ENCODE peak calls at places on chromosomes 6 and 20, in five cellular contexts. One of them, this sample, is unnamed.

GRCh38 chr6:127483399-127484055 is 24.3 kb upstream of the KIAA0408 start:
- DNase-seq in ovary: no peak
- DNase-seq in MM.1S: peak; percentile 47
- DNase-seq in suprapubic skin: no peak
- DNase-seq in tibial artery: no peak
- DNase-seq in this sample: no peak

GRCh38 chr6:118551673-118552063 is 3.6 kb downstream of the PLN start:
- DNase-seq in ovary: no peak
- DNase-seq in MM.1S: no peak
- DNase-seq in suprapubic skin: no peak
- DNase-seq in tibial artery: no peak
- DNase-seq in this sample: no peak

GRCh38 chr20:1299522-1299921 is 29.4 kb downstream of the SDCBP2 start:
- DNase-seq in ovary: no peak
- DNase-seq in MM.1S: peak; percentile 40
- DNase-seq in suprapubic skin: no peak
- DNase-seq in tibial artery: no peak
- DNase-seq in this sample: no peak

GRCh38 chr6:85449818-85450577 is at the start of gene NT5E:
- DNase-seq in ovary: peak; percentile 82
- DNase-seq in MM.1S: peak; percentile 86
- DNase-seq in suprapubic skin: peak; percentile 90
- DNase-seq in tibial artery: peak; percentile 83
- DNase-seq in this sample: peak; percentile 87

GRCh38 chr20:58378704-58379103 is 10.3 kb upstream of the VAPB start:
- DNase-seq in ovary: no peak
- DNase-seq in MM.1S: no peak
- DNase-seq in suprapubic skin: no peak
- DNase-seq in tibial artery: no peak
- DNase-seq in this sample: no peak

GRCh38 chr6:113301651-113302050 is 555.5 kb upstream of the MARCKS start:
- DNase-seq in ovary: no peak
- DNase-seq in MM.1S: no peak
- DNase-seq in suprapubic skin: no peak
- DNase-seq in tibial artery: no peak
- DNase-seq in this sample: no peak

GRCh38 chr20:11608736-11609135 is 309.0 kb upstream of the BTBD3 start:
- DNase-seq in ovary: no peak
- DNase-seq in MM.1S: no peak
- DNase-seq in suprapubic skin: no peak
- DNase-seq in tibial artery: no peak
- DNase-seq in this sample: no peak

GRCh38 chr20:48128436-48128835 is 343.2 kb upstream of the SULF2 start:
- DNase-seq in ovary: no peak
- DNase-seq in MM.1S: no peak
- DNase-seq in suprapubic skin: no peak
- DNase-seq in tibial artery: no peak
- DNase-seq in this sample: no peak

GRCh38 chr20:31547017-31547675 is 32.9 kb downstream of the HM13 start:
- DNase-seq in ovary: peak; percentile 87
- DNase-seq in MM.1S: peak; percentile 88
- DNase-seq in suprapubic skin: peak; percentile 90
- DNase-seq in tibial artery: peak; percentile 69
- DNase-seq in this sample: peak; percentile 91

GRCh38 chr6:63440057-63440456 is 120.3 kb upstream of the LGSN start:
- DNase-seq in ovary: no peak
- DNase-seq in MM.1S: no peak
- DNase-seq in suprapubic skin: no peak
- DNase-seq in tibial artery: no peak
- DNase-seq in this sample: no peak

GRCh38 chr20:22465622-22466446 is 118.5 kb downstream of the FOXA2 start:
- DNase-seq in ovary: no peak
- DNase-seq in MM.1S: no peak
- DNase-seq in suprapubic skin: no peak
- DNase-seq in tibial artery: no peak
- DNase-seq in this sample: no peak

GRCh38 chr6:15874821-15875220 is 212.0 kb upstream of the DTNBP1 start:
- DNase-seq in ovary: no peak
- DNase-seq in MM.1S: no peak
- DNase-seq in suprapubic skin: no peak
- DNase-seq in tibial artery: no peak
- DNase-seq in this sample: no peak

GRCh38 chr6:44430322-44430721 is 42.8 kb downstream of the CDC5L start:
- DNase-seq in ovary: no peak
- DNase-seq in MM.1S: no peak
- DNase-seq in suprapubic skin: no peak
- DNase-seq in tibial artery: no peak
- DNase-seq in this sample: no peak

GRCh38 chr6:133945158-133945557 is 7.9 kb upstream of the TBPL1 start:
- DNase-seq in ovary: no peak
- DNase-seq in MM.1S: no peak
- DNase-seq in suprapubic skin: no peak
- DNase-seq in tibial artery: no peak
- DNase-seq in this sample: no peak

GRCh38 chr20:48159156-48159971 is 374.1 kb upstream of the SULF2 start:
- DNase-seq in ovary: no peak
- DNase-seq in MM.1S: no peak
- DNase-seq in suprapubic skin: no peak
- DNase-seq in tibial artery: no peak
- DNase-seq in this sample: no peak

GRCh38 chr20:50815162-50815989 is 20.5 kb downstream of the BCAS4 start:
- DNase-seq in ovary: no peak
- DNase-seq in MM.1S: peak; percentile 56
- DNase-seq in suprapubic skin: no peak
- DNase-seq in tibial artery: peak; percentile 39
- DNase-seq in this sample: peak; percentile 86

GRCh38 chr20:29408034-29408695 is 1849.3 kb upstream of the DEFB115 start:
- DNase-seq in ovary: no peak
- DNase-seq in MM.1S: no peak
- DNase-seq in suprapubic skin: no peak
- DNase-seq in tibial artery: no peak
- DNase-seq in this sample: no peak

GRCh38 chr6:37761872-37762271 is 57.7 kb upstream of the ZFAND3 start:
- DNase-seq in ovary: no peak
- DNase-seq in MM.1S: no peak
- DNase-seq in suprapubic skin: no peak
- DNase-seq in tibial artery: no peak
- DNase-seq in this sample: no peak

GRCh38 chr20:46699651-46700359 is 9.6 kb upstream of the SLC2A10 start:
- DNase-seq in ovary: no peak
- DNase-seq in MM.1S: no peak
- DNase-seq in suprapubic skin: no peak
- DNase-seq in tibial artery: no peak
- DNase-seq in this sample: peak; percentile 20

GRCh38 chr6:20630617-20631448 is 96.6 kb downstream of the CDKAL1 start:
- DNase-seq in ovary: no peak
- DNase-seq in MM.1S: no peak
- DNase-seq in suprapubic skin: no peak
- DNase-seq in tibial artery: no peak
- DNase-seq in this sample: peak; percentile 31

GRCh38 chr6:81767163-81768000 is 14.9 kb upstream of the TENT5A start:
- DNase-seq in ovary: no peak
- DNase-seq in MM.1S: no peak
- DNase-seq in suprapubic skin: no peak
- DNase-seq in tibial artery: no peak
- DNase-seq in this sample: no peak

GRCh38 chr6:81572020-81572419 is 180.5 kb downstream of the TENT5A start:
- DNase-seq in ovary: no peak
- DNase-seq in MM.1S: no peak
- DNase-seq in suprapubic skin: no peak
- DNase-seq in tibial artery: no peak
- DNase-seq in this sample: no peak

GRCh38 chr6:38154731-38155130 is 335.2 kb downstream of the ZFAND3 start:
- DNase-seq in ovary: no peak
- DNase-seq in MM.1S: no peak
- DNase-seq in suprapubic skin: peak; percentile 66
- DNase-seq in tibial artery: peak; percentile 17
- DNase-seq in this sample: no peak

DNA sequence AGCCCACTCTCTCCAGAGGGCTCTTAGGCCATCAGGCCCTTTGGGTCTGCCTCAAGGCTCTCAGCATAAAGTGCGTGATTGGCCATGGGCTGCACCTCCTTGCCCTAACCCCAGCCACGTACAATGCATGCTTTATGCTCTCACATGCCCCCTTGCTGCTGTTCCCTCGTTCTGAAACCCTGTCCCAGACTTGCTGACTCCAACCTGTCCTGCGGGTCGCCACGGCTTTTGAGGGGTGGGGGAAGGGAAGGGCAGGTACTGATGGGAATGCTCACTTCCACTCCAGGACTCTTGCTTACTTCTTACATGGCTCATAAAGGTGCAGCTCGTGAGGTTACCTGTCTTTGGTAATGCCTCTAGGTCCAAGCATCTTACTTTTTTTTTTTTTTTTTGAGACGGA is 6.0 kb downstream of the ARMC12 start:
- DNase-seq in ovary: no peak
- DNase-seq in MM.1S: no peak
- DNase-seq in suprapubic skin: no peak
- DNase-seq in tibial artery: no peak
- DNase-seq in this sample: no peak
- TF ChIP-seq CTCF in ovary: no peak
- TF ChIP-seq CTCF in MM.1S: no peak
- TF ChIP-seq CTCF in suprapubic skin: no peak
- TF ChIP-seq CTCF in tibial artery: no peak
- TF ChIP-seq CTCF in this sample: no peak

GRCh38 chr20:40294747-40295146 is 394.3 kb downstream of the MAFB start:
- DNase-seq in ovary: no peak
- DNase-seq in MM.1S: no peak
- DNase-seq in suprapubic skin: no peak
- DNase-seq in tibial artery: no peak
- DNase-seq in this sample: no peak
- H3K4me3 ChIP-seq in ovary: no peak overlapping the region
- H3K4me3 ChIP-seq in MM.1S: no peak overlapping the region
- H3K4me3 ChIP-seq in suprapubic skin: no peak overlapping the region
- H3K4me3 ChIP-seq in tibial artery: no peak overlapping the region
- H3K4me3 ChIP-seq in this sample: no peak overlapping the region

GRCh38 chr20:62405108-62405980 is 1.7 kb downstream of the CABLES2 start:
- DNase-seq in ovary: peak; percentile 77
- DNase-seq in MM.1S: no peak
- DNase-seq in suprapubic skin: no peak
- DNase-seq in tibial artery: peak; percentile 42
- DNase-seq in this sample: no peak
- TF ChIP-seq CTCF in ovary: peak; percentile 71
- TF ChIP-seq CTCF in MM.1S: peak; percentile 27
- TF ChIP-seq CTCF in suprapubic skin: no peak
- TF ChIP-seq CTCF in tibial artery: peak; percentile 63
- TF ChIP-seq CTCF in this sample: peak; percentile 5

GRCh38 chr6:28729501-28730402 is 194.0 kb downstream of the TRIM27 start:
- DNase-seq in ovary: no peak
- DNase-seq in MM.1S: no peak
- DNase-seq in suprapubic skin: no peak
- DNase-seq in tibial artery: no peak
- DNase-seq in this sample: no peak
- H3K4me3 ChIP-seq in ovary: peak overlapping the region; percentile 41
- H3K4me3 ChIP-seq in MM.1S: peak overlapping the region; percentile 72
- H3K4me3 ChIP-seq in suprapubic skin: peak overlapping the region; percentile 44
- H3K4me3 ChIP-seq in tibial artery: peak overlapping the region; percentile 52
- H3K4me3 ChIP-seq in this sample: peak overlapping the region; percentile 98

GRCh38 chr20:39873286-39873685 is 815.8 kb downstream of the MAFB start:
- DNase-seq in ovary: no peak
- DNase-seq in MM.1S: no peak
- DNase-seq in suprapubic skin: no peak
- DNase-seq in tibial artery: no peak
- DNase-seq in this sample: no peak
- TF ChIP-seq CTCF in ovary: no peak
- TF ChIP-seq CTCF in MM.1S: no peak
- TF ChIP-seq CTCF in suprapubic skin: no peak
- TF ChIP-seq CTCF in tibial artery: no peak
- TF ChIP-seq CTCF in this sample: no peak

GRCh38 chr6:28810655-28811053 is 113.1 kb downstream of the TRIM27 start:
- DNase-seq in ovary: no peak
- DNase-seq in MM.1S: no peak
- DNase-seq in suprapubic skin: no peak
- DNase-seq in tibial artery: no peak
- DNase-seq in this sample: peak; percentile 39
- H3K4me3 ChIP-seq in ovary: no peak overlapping the region
- H3K4me3 ChIP-seq in MM.1S: no peak overlapping the region
- H3K4me3 ChIP-seq in suprapubic skin: no peak overlapping the region
- H3K4me3 ChIP-seq in tibial artery: no peak overlapping the region
- H3K4me3 ChIP-seq in this sample: no peak overlapping the region

GRCh38 chr20:36504295-36504694 is 37.0 kb upstream of the MYL9 start:
- DNase-seq in ovary: no peak
- DNase-seq in MM.1S: no peak
- DNase-seq in suprapubic skin: no peak
- DNase-seq in tibial artery: no peak
- DNase-seq in this sample: no peak
- TF ChIP-seq CTCF in ovary: no peak
- TF ChIP-seq CTCF in MM.1S: no peak
- TF ChIP-seq CTCF in suprapubic skin: no peak
- TF ChIP-seq CTCF in tibial artery: no peak
- TF ChIP-seq CTCF in this sample: no peak

This sample was measured in GM12865.